ENCODE peak calls at places on chromosome 4, in four cellular contexts. One of them, this sample, is unnamed.
A peak's percentile ranks its signal among the peaks of the same experiment; 100 is the strongest.

GRCh38 chr4:183801460-183802168 is 103.5 kb upstream of the STOX2 start:
- DNase-seq in left lung: no peak
- DNase-seq in upper lobe of left lung: peak; percentile 84
- DNase-seq in right lobe of liver: no peak
- DNase-seq in this sample: no peak

GRCh38 chr4:65943076-65943475 is 272.8 kb upstream of the EPHA5 start:
- DNase-seq in left lung: no peak
- DNase-seq in upper lobe of left lung: no peak
- DNase-seq in right lobe of liver: no peak
- DNase-seq in this sample: no peak

GRCh38 chr4:74219241-74219640 is 61.3 kb downstream of the MTHFD2L start:
- DNase-seq in left lung: no peak
- DNase-seq in upper lobe of left lung: no peak
- DNase-seq in right lobe of liver: no peak
- DNase-seq in this sample: no peak

GRCh38 chr4:151888367-151888866 is 127.6 kb upstream of the GATB start:
- DNase-seq in left lung: no peak
- DNase-seq in upper lobe of left lung: no peak
- DNase-seq in right lobe of liver: no peak
- DNase-seq in this sample: no peak

GRCh38 chr4:140141196-140141845 is 12.7 kb downstream of the MAML3 start:
- DNase-seq in left lung: no peak
- DNase-seq in upper lobe of left lung: peak; percentile 29
- DNase-seq in right lobe of liver: no peak
- DNase-seq in this sample: no peak

GRCh38 chr4:120926358-120927025 is 4.0 kb upstream of the PRDM5 start:
- DNase-seq in left lung: no peak
- DNase-seq in upper lobe of left lung: no peak
- DNase-seq in right lobe of liver: no peak
- DNase-seq in this sample: no peak

GRCh38 chr4:69196209-69196965 is 18.2 kb downstream of the UGT2B11 start:
- DNase-seq in left lung: no peak
- DNase-seq in upper lobe of left lung: no peak
- DNase-seq in right lobe of liver: no peak
- DNase-seq in this sample: no peak

GRCh38 chr4:176805155-176805554 is 12.4 kb upstream of the VEGFC start:
- DNase-seq in left lung: no peak
- DNase-seq in upper lobe of left lung: no peak
- DNase-seq in right lobe of liver: no peak
- DNase-seq in this sample: no peak

GRCh38 chr4:107655289-107655688 is 64.7 kb downstream of the PAPSS1 start:
- DNase-seq in left lung: no peak
- DNase-seq in upper lobe of left lung: no peak
- DNase-seq in right lobe of liver: no peak
- DNase-seq in this sample: no peak

GRCh38 chr4:119135721-119136121 is at the start of gene MYOZ2:
- DNase-seq in left lung: no peak
- DNase-seq in upper lobe of left lung: no peak
- DNase-seq in right lobe of liver: no peak
- DNase-seq in this sample: no peak

GRCh38 chr4:163895369-163896005 is 401.0 kb downstream of the TMA16 start:
- DNase-seq in left lung: no peak
- DNase-seq in upper lobe of left lung: no peak
- DNase-seq in right lobe of liver: no peak
- DNase-seq in this sample: peak; percentile 15

GRCh38 chr4:84939111-84939510 is 27.4 kb downstream of the WDFY3 start:
- DNase-seq in left lung: no peak
- DNase-seq in upper lobe of left lung: no peak
- DNase-seq in right lobe of liver: no peak
- DNase-seq in this sample: no peak

GRCh38 chr4:55005910-55006309 is 119.5 kb downstream of the KDR start:
- DNase-seq in left lung: no peak
- DNase-seq in upper lobe of left lung: no peak
- DNase-seq in right lobe of liver: no peak
- DNase-seq in this sample: no peak

DNA sequence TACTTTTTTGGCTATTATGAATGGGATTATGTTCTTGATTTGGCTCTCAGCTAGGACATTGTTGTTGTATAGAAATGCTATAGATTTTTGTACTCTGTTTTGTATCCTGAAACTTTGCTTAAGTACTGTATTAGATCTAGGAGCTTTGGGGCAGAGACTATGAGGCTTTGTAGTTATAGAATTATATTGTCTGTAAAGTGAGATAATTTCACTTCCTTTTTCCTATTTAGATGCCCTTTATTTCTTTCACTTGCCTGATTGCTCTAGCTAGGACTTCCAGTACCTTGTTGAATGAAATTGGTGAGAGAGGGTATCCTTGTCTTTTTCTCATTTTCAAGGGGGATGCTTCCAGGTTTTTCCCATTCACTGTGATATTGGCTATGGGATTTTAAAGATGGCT is 28.1 kb downstream of the ADAM29 start:
- DNase-seq in left lung: no peak
- DNase-seq in upper lobe of left lung: no peak
- DNase-seq in right lobe of liver: no peak
- DNase-seq in this sample: no peak
- H3K27me3 ChIP-seq in left lung: no peaks in the 10 kb centered on the region
- H3K27me3 ChIP-seq in upper lobe of left lung: no peaks in the 10 kb centered on the region
- H3K27me3 ChIP-seq in right lobe of liver: no peaks in the 10 kb centered on the region
- H3K27me3 ChIP-seq in this sample: no peaks in the 10 kb centered on the region

GRCh38 chr4:1368421-1369090 is 21.5 kb downstream of the UVSSA start:
- DNase-seq in left lung: peak; percentile 71
- DNase-seq in upper lobe of left lung: no peak
- DNase-seq in right lobe of liver: no peak
- DNase-seq in this sample: no peak
- TF ChIP-seq CTCF in left lung: no peak
- TF ChIP-seq CTCF in upper lobe of left lung: no peak
- TF ChIP-seq CTCF in right lobe of liver: no peak
- TF ChIP-seq CTCF in this sample: no peak

GRCh38 chr4:110615366-110616161 is 7.3 kb downstream of the PITX2 start:
- DNase-seq in left lung: peak; percentile 48
- DNase-seq in upper lobe of left lung: no peak
- DNase-seq in right lobe of liver: no peak
- DNase-seq in this sample: no peak
- H3K27me3 ChIP-seq in left lung: peaks cover 100% of the 10 kb centered on the region
- H3K27me3 ChIP-seq in upper lobe of left lung: no peaks in the 10 kb centered on the region
- H3K27me3 ChIP-seq in right lobe of liver: peaks cover 75% of the 10 kb centered on the region
- H3K27me3 ChIP-seq in this sample: peaks cover 65% of the 10 kb centered on the region

GRCh38 chr4:153766758-153767157 is 6.9 kb upstream of the RNF175 start:
- DNase-seq in left lung: no peak
- DNase-seq in upper lobe of left lung: no peak
- DNase-seq in right lobe of liver: no peak
- DNase-seq in this sample: no peak

GRCh38 chr4:153765836-153766235 is 6.0 kb upstream of the RNF175 start:
- DNase-seq in left lung: no peak
- DNase-seq in upper lobe of left lung: no peak
- DNase-seq in right lobe of liver: no peak
- DNase-seq in this sample: no peak

GRCh38 chr4:153764611-153765368 is 5.0 kb upstream of the RNF175 start:
- DNase-seq in left lung: no peak
- DNase-seq in upper lobe of left lung: no peak
- DNase-seq in right lobe of liver: no peak
- DNase-seq in this sample: no peak

GRCh38 chr4:153759407-153760226 is at the start of gene RNF175:
- DNase-seq in left lung: peak; percentile 85
- DNase-seq in upper lobe of left lung: no peak
- DNase-seq in right lobe of liver: no peak
- DNase-seq in this sample: no peak

GRCh38 chr4:153763404-153763803 is 3.6 kb upstream of the RNF175 start:
- DNase-seq in left lung: no peak
- DNase-seq in upper lobe of left lung: no peak
- DNase-seq in right lobe of liver: no peak
- DNase-seq in this sample: no peak
- TF ChIP-seq CTCF in left lung: peak; percentile 27
- TF ChIP-seq CTCF in upper lobe of left lung: no peak
- TF ChIP-seq CTCF in right lobe of liver: no peak
- TF ChIP-seq CTCF in this sample: no peak

GRCh38 chr4:3803946-3804345 is 37.8 kb downstream of the ADRA2C start:
- DNase-seq in left lung: peak; percentile 55
- DNase-seq in upper lobe of left lung: no peak
- DNase-seq in right lobe of liver: no peak
- DNase-seq in this sample: no peak

GRCh38 chr4:3801931-3802550 is 35.9 kb downstream of the ADRA2C start:
- DNase-seq in left lung: peak; percentile 48
- DNase-seq in upper lobe of left lung: no peak
- DNase-seq in right lobe of liver: no peak
- DNase-seq in this sample: no peak

GRCh38 chr4:3803475-3803847 is 37.3 kb downstream of the ADRA2C start:
- DNase-seq in left lung: peak; percentile 41
- DNase-seq in upper lobe of left lung: no peak
- DNase-seq in right lobe of liver: no peak
- DNase-seq in this sample: no peak

GRCh38 chr4:3801521-3801920 is 35.3 kb downstream of the ADRA2C start:
- DNase-seq in left lung: peak; percentile 41
- DNase-seq in upper lobe of left lung: no peak
- DNase-seq in right lobe of liver: no peak
- DNase-seq in this sample: no peak

DNA sequence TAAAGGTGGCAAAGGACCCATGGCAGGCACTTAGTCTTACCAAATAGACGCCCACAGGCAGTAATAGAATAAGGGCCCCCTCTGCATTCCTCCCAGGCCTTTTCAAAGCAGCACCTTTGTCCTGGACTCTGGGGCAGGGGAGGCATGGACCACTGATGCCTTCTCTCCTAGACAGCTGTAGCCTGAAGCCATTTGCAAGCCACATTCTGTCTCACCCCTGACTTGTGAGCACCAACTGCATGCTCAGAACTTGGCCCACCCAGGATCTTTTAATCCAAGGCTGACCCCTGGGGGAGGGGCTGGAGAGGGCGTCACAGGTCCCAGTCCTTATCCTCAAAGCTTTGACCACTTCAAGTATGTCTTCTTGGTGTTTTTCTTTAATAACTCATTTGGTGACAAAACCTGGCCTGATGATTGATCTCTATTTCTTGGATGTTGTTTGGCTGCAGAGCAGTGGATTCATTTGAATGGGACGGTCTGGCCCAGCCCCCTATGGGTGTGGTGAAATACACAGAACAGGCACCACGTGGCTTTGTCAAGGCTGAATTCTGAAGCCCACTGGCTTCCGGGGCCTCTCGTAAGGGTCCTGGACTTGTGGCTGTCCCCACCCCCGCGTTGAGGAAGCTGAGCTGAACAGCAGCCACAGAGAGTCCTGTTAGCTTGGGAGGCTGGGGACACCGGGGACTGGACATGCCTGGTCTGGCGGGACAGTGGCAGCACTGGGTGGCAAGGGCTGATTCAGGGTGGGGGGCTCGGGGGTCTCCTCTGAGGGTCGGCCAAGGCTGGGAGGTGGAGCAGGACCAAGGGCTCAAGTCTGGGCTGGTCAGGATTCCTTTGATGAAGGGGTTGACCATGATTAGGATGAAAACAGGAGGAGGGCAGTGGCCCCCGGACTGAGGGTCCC is 36.6 kb downstream of the ADRA2C start:
- DNase-seq in left lung: peak; percentile 43
- DNase-seq in upper lobe of left lung: no peak
- DNase-seq in right lobe of liver: no peak
- DNase-seq in this sample: no peak
- H3K27me3 ChIP-seq in left lung: no peaks in the 10 kb centered on the region
- H3K27me3 ChIP-seq in upper lobe of left lung: no peaks in the 10 kb centered on the region
- H3K27me3 ChIP-seq in right lobe of liver: no peaks in the 10 kb centered on the region
- H3K27me3 ChIP-seq in this sample: no peaks in the 10 kb centered on the region

GRCh38 chr4:157575339-157575738 is 354.8 kb downstream of the GRIA2 start:
- DNase-seq in left lung: peak; percentile 70
- DNase-seq in upper lobe of left lung: no peak
- DNase-seq in right lobe of liver: no peak
- DNase-seq in this sample: peak; percentile 5

GRCh38 chr4:157574606-157575005 is 354.1 kb downstream of the GRIA2 start:
- DNase-seq in left lung: no peak
- DNase-seq in upper lobe of left lung: no peak
- DNase-seq in right lobe of liver: no peak
- DNase-seq in this sample: no peak

GRCh38 chr4:157572951-157573350 is 352.4 kb downstream of the GRIA2 start:
- DNase-seq in left lung: no peak
- DNase-seq in upper lobe of left lung: no peak
- DNase-seq in right lobe of liver: no peak
- DNase-seq in this sample: no peak

GRCh38 chr4:157572291-157572690 is 351.8 kb downstream of the GRIA2 start:
- DNase-seq in left lung: no peak
- DNase-seq in upper lobe of left lung: no peak
- DNase-seq in right lobe of liver: no peak
- DNase-seq in this sample: no peak

GRCh38 chr4:157576671-157577070 is 356.1 kb downstream of the GRIA2 start:
- DNase-seq in left lung: no peak
- DNase-seq in upper lobe of left lung: no peak
- DNase-seq in right lobe of liver: no peak
- DNase-seq in this sample: no peak
- TF ChIP-seq CTCF in left lung: no peak
- TF ChIP-seq CTCF in upper lobe of left lung: no peak
- TF ChIP-seq CTCF in right lobe of liver: no peak
- TF ChIP-seq CTCF in this sample: no peak

GRCh38 chr4:1172971-1173757 is 781 bp upstream of the SPON2 start:
- DNase-seq in left lung: peak; percentile 67
- DNase-seq in upper lobe of left lung: peak; percentile 18
- DNase-seq in right lobe of liver: peak; percentile 82
- DNase-seq in this sample: no peak
- H3K27me3 ChIP-seq in left lung: peaks cover 24% of the 10 kb centered on the region
- H3K27me3 ChIP-seq in upper lobe of left lung: no peaks in the 10 kb centered on the region
- H3K27me3 ChIP-seq in right lobe of liver: no peaks in the 10 kb centered on the region
- H3K27me3 ChIP-seq in this sample: peaks cover 12% of the 10 kb centered on the region

GRCh38 chr4:77240469-77241066 is 83.6 kb downstream of the CCNG2 start:
- DNase-seq in left lung: no peak
- DNase-seq in upper lobe of left lung: peak; percentile 50
- DNase-seq in right lobe of liver: peak; percentile 64
- DNase-seq in this sample: peak; percentile 7
- TF ChIP-seq CTCF in left lung: peak; percentile 72
- TF ChIP-seq CTCF in upper lobe of left lung: peak; percentile 59
- TF ChIP-seq CTCF in right lobe of liver: peak; percentile 77
- TF ChIP-seq CTCF in this sample: peak; percentile 21